ENCODE peak calls at places on chromosome 13, in eight cellular contexts. One of them, this sample, is unnamed. For H3K9me3, the result is how much of the 10 kb centered on the place peaks cover.

GRCh38 chr13:111013196-111013595 is 98.3 kb upstream of the ANKRD10 start:
- DNase-seq in breast epithelium: no peak
- DNase-seq in CD8-positive, alpha-beta T cell: no peak
- DNase-seq in cardiac muscle cell: no peak
- DNase-seq in lower lobe of right lung: no peak
- DNase-seq in OCI-LY7: no peak
- DNase-seq in pancreas: no peak
- DNase-seq in uterus: no peak
- DNase-seq in this sample: no peak

GRCh38 chr13:75250526-75251183 is 231.3 kb downstream of the TBC1D4 start:
- DNase-seq in uterus: no peak
- DNase-seq in cardiac muscle cell: no peak
- DNase-seq in OCI-LY7: no peak
- DNase-seq in pancreas: no peak
- DNase-seq in lower lobe of right lung: no peak
- DNase-seq in CD8-positive, alpha-beta T cell: no peak
- DNase-seq in breast epithelium: no peak
- DNase-seq in this sample: no peak

GRCh38 chr13:95896302-95896701 is 156.9 kb downstream of the UGGT2 start:
- DNase-seq in uterus: no peak
- DNase-seq in CD8-positive, alpha-beta T cell: no peak
- DNase-seq in lower lobe of right lung: no peak
- DNase-seq in cardiac muscle cell: no peak
- DNase-seq in OCI-LY7: no peak
- DNase-seq in pancreas: no peak
- DNase-seq in breast epithelium: no peak
- DNase-seq in this sample: no peak

GRCh38 chr13:74667656-74668055 is 533.5 kb upstream of the KLF12 start:
- DNase-seq in breast epithelium: no peak
- DNase-seq in OCI-LY7: no peak
- DNase-seq in cardiac muscle cell: no peak
- DNase-seq in uterus: no peak
- DNase-seq in lower lobe of right lung: no peak
- DNase-seq in pancreas: no peak
- DNase-seq in CD8-positive, alpha-beta T cell: no peak
- DNase-seq in this sample: no peak

GRCh38 chr13:100175078-100175802 is 86.3 kb downstream of the PCCA start:
- DNase-seq in lower lobe of right lung: no peak
- DNase-seq in breast epithelium: no peak
- DNase-seq in CD8-positive, alpha-beta T cell: no peak
- DNase-seq in pancreas: no peak
- DNase-seq in cardiac muscle cell: no peak
- DNase-seq in uterus: no peak
- DNase-seq in OCI-LY7: no peak
- DNase-seq in this sample: no peak

GRCh38 chr13:114230575-114230974 is 4.1 kb upstream of the CDC16 start:
- DNase-seq in breast epithelium: no peak
- DNase-seq in pancreas: no peak
- DNase-seq in cardiac muscle cell: no peak
- DNase-seq in lower lobe of right lung: no peak
- DNase-seq in CD8-positive, alpha-beta T cell: no peak
- DNase-seq in uterus: no peak
- DNase-seq in OCI-LY7: no peak
- DNase-seq in this sample: no peak

GRCh38 chr13:51645154-51645650 is 60.9 kb downstream of the WDFY2 start:
- DNase-seq in OCI-LY7: peak
- DNase-seq in CD8-positive, alpha-beta T cell: no peak
- DNase-seq in pancreas: no peak
- DNase-seq in lower lobe of right lung: no peak
- DNase-seq in uterus: no peak
- DNase-seq in cardiac muscle cell: no peak
- DNase-seq in breast epithelium: no peak
- DNase-seq in this sample: no peak

GRCh38 chr13:112828082-112828699 is 138.4 kb downstream of the ATP11A start:
- DNase-seq in pancreas: no peak
- DNase-seq in OCI-LY7: peak
- DNase-seq in CD8-positive, alpha-beta T cell: no peak
- DNase-seq in cardiac muscle cell: no peak
- DNase-seq in breast epithelium: no peak
- DNase-seq in lower lobe of right lung: no peak
- DNase-seq in uterus: no peak
- DNase-seq in this sample: no peak

GRCh38 chr13:73778242-73778864 is 355.9 kb downstream of the KLF12 start:
- DNase-seq in OCI-LY7: no peak
- DNase-seq in uterus: no peak
- DNase-seq in cardiac muscle cell: no peak
- DNase-seq in lower lobe of right lung: no peak
- DNase-seq in breast epithelium: no peak
- DNase-seq in pancreas: no peak
- DNase-seq in CD8-positive, alpha-beta T cell: no peak
- DNase-seq in this sample: no peak

GRCh38 chr13:48233097-48233885 is at the start of gene ITM2B:
- DNase-seq in lower lobe of right lung: peak
- DNase-seq in pancreas: peak
- DNase-seq in breast epithelium: peak
- DNase-seq in uterus: peak
- DNase-seq in OCI-LY7: peak
- DNase-seq in cardiac muscle cell: peak
- DNase-seq in CD8-positive, alpha-beta T cell: peak
- DNase-seq in this sample: peak

GRCh38 chr13:98843482-98843877 is 91.0 kb upstream of the SLC15A1 start:
- DNase-seq in pancreas: no peak
- DNase-seq in uterus: no peak
- DNase-seq in breast epithelium: no peak
- DNase-seq in lower lobe of right lung: no peak
- DNase-seq in OCI-LY7: no peak
- DNase-seq in CD8-positive, alpha-beta T cell: no peak
- DNase-seq in cardiac muscle cell: no peak
- DNase-seq in this sample: no peak

DNA sequence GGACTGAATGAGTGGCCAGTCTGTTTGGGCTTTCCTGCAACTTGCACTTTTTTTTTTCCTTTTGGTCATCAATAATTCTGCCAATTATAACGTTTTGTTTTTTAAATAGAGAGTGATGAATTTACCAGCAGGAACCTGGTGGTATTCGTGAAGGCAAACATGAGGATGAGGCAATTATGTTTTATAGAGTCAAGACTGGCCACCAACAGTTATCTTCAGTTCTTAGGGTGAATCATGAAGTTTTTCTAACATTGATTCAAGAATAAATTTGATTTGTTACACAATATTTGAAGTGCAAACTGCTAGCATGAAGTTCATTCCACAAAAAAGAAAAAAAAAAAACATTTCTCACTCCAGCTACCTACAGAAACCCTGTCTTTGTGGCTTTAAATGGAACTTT is 244.5 kb downstream of the SPRY2 start:
- DNase-seq in pancreas: no peak
- DNase-seq in breast epithelium: no peak
- DNase-seq in OCI-LY7: no peak
- DNase-seq in uterus: no peak
- DNase-seq in cardiac muscle cell: no peak
- DNase-seq in lower lobe of right lung: no peak
- DNase-seq in CD8-positive, alpha-beta T cell: no peak
- DNase-seq in this sample: no peak
- H3K4me3 ChIP-seq in pancreas: no peak
- H3K4me3 ChIP-seq in breast epithelium: no peak
- H3K4me3 ChIP-seq in OCI-LY7: no peak
- H3K4me3 ChIP-seq in uterus: no peak
- H3K4me3 ChIP-seq in cardiac muscle cell: no peak
- H3K4me3 ChIP-seq in lower lobe of right lung: no peak
- H3K4me3 ChIP-seq in CD8-positive, alpha-beta T cell: no peak
- H3K4me3 ChIP-seq in this sample: no peak

DNA sequence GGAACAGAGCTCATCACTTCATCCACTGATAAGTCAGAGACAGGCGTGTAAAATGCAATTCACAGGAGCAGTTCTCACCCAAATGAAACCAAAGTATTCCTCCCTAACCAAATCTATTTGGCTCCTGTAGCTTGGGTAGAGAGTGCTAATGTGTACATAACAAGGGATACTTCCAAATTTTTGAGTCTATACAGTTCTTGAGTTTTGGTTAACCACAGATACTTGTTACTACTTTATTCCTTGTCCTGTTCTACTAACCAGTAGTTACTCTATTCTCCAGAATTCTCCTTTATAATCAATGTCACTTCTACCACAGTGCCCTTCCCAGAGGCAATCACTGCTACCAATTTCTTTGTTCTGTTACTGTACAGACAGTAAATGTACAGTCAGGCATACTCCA is 57.3 kb downstream of the ELF1 start:
- DNase-seq in OCI-LY7: no peak
- DNase-seq in uterus: no peak
- DNase-seq in lower lobe of right lung: no peak
- DNase-seq in CD8-positive, alpha-beta T cell: no peak
- DNase-seq in cardiac muscle cell: no peak
- DNase-seq in breast epithelium: no peak
- DNase-seq in pancreas: no peak
- DNase-seq in this sample: no peak
- H3K27ac ChIP-seq in OCI-LY7: peak
- H3K27ac ChIP-seq in uterus: no peak
- H3K27ac ChIP-seq in lower lobe of right lung: no peak
- H3K27ac ChIP-seq in CD8-positive, alpha-beta T cell: no peak
- H3K27ac ChIP-seq in cardiac muscle cell: peak
- H3K27ac ChIP-seq in breast epithelium: no peak
- H3K27ac ChIP-seq in pancreas: no peak
- H3K27ac ChIP-seq in this sample: no peak

GRCh38 chr13:20446405-20446804 is 79.3 kb downstream of the CRYL1 start:
- DNase-seq in OCI-LY7: no peak
- DNase-seq in uterus: no peak
- DNase-seq in lower lobe of right lung: no peak
- DNase-seq in pancreas: no peak
- DNase-seq in cardiac muscle cell: no peak
- DNase-seq in breast epithelium: no peak
- DNase-seq in CD8-positive, alpha-beta T cell: no peak
- DNase-seq in this sample: no peak
- H3K9me3 ChIP-seq in OCI-LY7: under half
- H3K9me3 ChIP-seq in uterus: under half
- H3K9me3 ChIP-seq in lower lobe of right lung: under half
- H3K9me3 ChIP-seq in pancreas: under half
- H3K9me3 ChIP-seq in cardiac muscle cell: under half
- H3K9me3 ChIP-seq in breast epithelium: under half
- H3K9me3 ChIP-seq in CD8-positive, alpha-beta T cell: under half
- H3K9me3 ChIP-seq in this sample: under half

DNA sequence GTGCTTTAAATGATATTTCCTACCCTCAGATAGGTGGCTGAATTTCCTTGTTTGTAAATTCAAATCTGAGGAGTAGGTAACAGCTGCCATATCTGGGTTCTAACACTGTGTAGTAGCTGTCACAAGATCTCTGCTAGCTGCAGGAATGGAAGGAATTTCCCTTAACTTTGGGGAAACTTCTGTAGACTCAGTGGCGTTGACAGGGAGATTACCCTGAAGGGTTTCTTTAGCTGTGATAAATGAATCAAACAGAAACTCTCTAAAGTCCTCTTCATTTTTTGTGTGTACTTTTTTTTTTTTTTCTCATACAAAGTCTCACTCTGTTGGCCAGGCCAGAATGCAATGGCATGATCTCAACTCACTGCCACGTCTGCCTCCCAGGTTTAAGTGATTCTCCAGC is 5.3 kb upstream of the EPSTI1 start:
- DNase-seq in cardiac muscle cell: peak
- DNase-seq in CD8-positive, alpha-beta T cell: no peak
- DNase-seq in uterus: no peak
- DNase-seq in lower lobe of right lung: no peak
- DNase-seq in pancreas: no peak
- DNase-seq in breast epithelium: no peak
- DNase-seq in OCI-LY7: no peak
- DNase-seq in this sample: no peak
- H3K4me3 ChIP-seq in cardiac muscle cell: no peak
- H3K4me3 ChIP-seq in CD8-positive, alpha-beta T cell: no peak
- H3K4me3 ChIP-seq in uterus: no peak
- H3K4me3 ChIP-seq in lower lobe of right lung: no peak
- H3K4me3 ChIP-seq in pancreas: no peak
- H3K4me3 ChIP-seq in breast epithelium: no peak
- H3K4me3 ChIP-seq in OCI-LY7: no peak
- H3K4me3 ChIP-seq in this sample: no peak

GRCh38 chr13:72218966-72219365 is 352.0 kb upstream of the DACH1 start:
- DNase-seq in cardiac muscle cell: no peak
- DNase-seq in OCI-LY7: no peak
- DNase-seq in breast epithelium: no peak
- DNase-seq in uterus: no peak
- DNase-seq in pancreas: no peak
- DNase-seq in CD8-positive, alpha-beta T cell: no peak
- DNase-seq in lower lobe of right lung: no peak
- DNase-seq in this sample: no peak

GRCh38 chr13:72217142-72217541 is 350.1 kb upstream of the DACH1 start:
- DNase-seq in uterus: no peak
- DNase-seq in pancreas: no peak
- DNase-seq in OCI-LY7: no peak
- DNase-seq in breast epithelium: no peak
- DNase-seq in cardiac muscle cell: no peak
- DNase-seq in lower lobe of right lung: no peak
- DNase-seq in CD8-positive, alpha-beta T cell: no peak
- DNase-seq in this sample: no peak

GRCh38 chr13:72221276-72221962 is 354.4 kb upstream of the DACH1 start:
- DNase-seq in OCI-LY7: peak
- DNase-seq in uterus: no peak
- DNase-seq in lower lobe of right lung: peak
- DNase-seq in breast epithelium: peak
- DNase-seq in cardiac muscle cell: peak
- DNase-seq in pancreas: peak
- DNase-seq in CD8-positive, alpha-beta T cell: no peak
- DNase-seq in this sample: peak
- H3K27ac ChIP-seq in OCI-LY7: no peak
- H3K27ac ChIP-seq in uterus: no peak
- H3K27ac ChIP-seq in lower lobe of right lung: no peak
- H3K27ac ChIP-seq in breast epithelium: no peak
- H3K27ac ChIP-seq in cardiac muscle cell: no peak
- H3K27ac ChIP-seq in pancreas: no peak
- H3K27ac ChIP-seq in CD8-positive, alpha-beta T cell: no peak
- H3K27ac ChIP-seq in this sample: no peak

GRCh38 chr13:55967055-55967454 is 1173.7 kb upstream of the PRR20A start:
- DNase-seq in OCI-LY7: no peak
- DNase-seq in CD8-positive, alpha-beta T cell: no peak
- DNase-seq in lower lobe of right lung: no peak
- DNase-seq in cardiac muscle cell: no peak
- DNase-seq in uterus: no peak
- DNase-seq in pancreas: no peak
- DNase-seq in breast epithelium: no peak
- DNase-seq in this sample: no peak

DNA sequence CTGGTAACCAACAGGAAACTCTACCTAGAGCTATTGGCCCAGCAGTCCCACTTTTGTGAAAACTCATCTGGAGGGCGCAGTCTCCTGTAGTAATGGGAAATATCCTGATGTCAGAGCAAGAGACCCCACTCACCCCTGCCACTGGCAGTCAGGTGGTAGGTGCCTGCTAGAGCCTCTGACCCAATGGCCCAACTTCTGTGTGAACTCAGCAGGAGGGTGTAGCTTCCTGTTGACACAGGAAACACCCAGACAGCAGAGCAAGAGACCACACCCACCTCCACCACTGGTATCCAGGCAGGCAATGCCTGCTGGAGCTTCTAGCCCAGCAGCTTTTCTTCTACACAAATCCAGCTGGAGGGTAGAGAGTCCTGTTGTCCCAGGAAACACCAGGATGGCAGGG is 1176.8 kb upstream of the PRR20A start:
- DNase-seq in cardiac muscle cell: no peak
- DNase-seq in CD8-positive, alpha-beta T cell: no peak
- DNase-seq in lower lobe of right lung: no peak
- DNase-seq in uterus: no peak
- DNase-seq in pancreas: no peak
- DNase-seq in OCI-LY7: no peak
- DNase-seq in breast epithelium: no peak
- DNase-seq in this sample: no peak
- H3K9me3 ChIP-seq in cardiac muscle cell: under half
- H3K9me3 ChIP-seq in CD8-positive, alpha-beta T cell: under half
- H3K9me3 ChIP-seq in lower lobe of right lung: under half
- H3K9me3 ChIP-seq in uterus: under half
- H3K9me3 ChIP-seq in pancreas: under half
- H3K9me3 ChIP-seq in OCI-LY7: under half
- H3K9me3 ChIP-seq in breast epithelium: under half
- H3K9me3 ChIP-seq in this sample: under half